ENCODE peak calls at places on chromosomes 16 and 17, in four cellular contexts. W is GM23248, C is psoas muscle, A is breast epithelium. N is an unnamed sample.
A peak's percentile ranks its signal among the peaks of the same experiment; 100 is the strongest.

GRCh38 chr16:50261707-50262235 is 4.6 kb upstream of the ADCY7 start:
- DNase-seq in W (peak; percentile 37), C (peak; percentile 52), A (no peak), N (no peak)

GRCh38 chr17:76527430-76528111 is 9.9 kb downstream of the CYGB start:
- DNase-seq in W (no peak), C (peak; percentile 85), A (no peak), N (peak; percentile 78)

GRCh38 chr17:28466521-28467048 is 6.9 kb upstream of the SLC13A2 start:
- DNase-seq in W (peak; percentile 15), C (no peak), A (no peak), N (no peak)

GRCh38 chr16:63890072-63890471 is 1231.8 kb downstream of the CDH11 start:
- DNase-seq in W (peak; percentile 30), C (no peak), A (no peak), N (no peak)

GRCh38 chr17:35460354-35460851 is 11.8 kb upstream of the SLFN13 start:
- DNase-seq in W (no peak), C (peak; percentile 55), A (peak; percentile 61), N (peak; percentile 4)

GRCh38 chr17:82892869-82893565 is 53.2 kb upstream of the ZNF750 start:
- DNase-seq in W (no peak), C (peak; percentile 60), A (no peak), N (no peak)

GRCh38 chr16:13939821-13940220 is 19.9 kb downstream of the ERCC4 start:
- DNase-seq in W (peak; percentile 33), C (no peak), A (no peak), N (no peak)

GRCh38 chr16:88883117-88883895 is 16.8 kb upstream of the PABPN1L start:
- DNase-seq in W (no peak), C (peak; percentile 84), A (no peak), N (no peak)

GRCh38 chr17:39113871-39114270 is 37.6 kb downstream of the PLXDC1 start:
- DNase-seq in W (no peak), C (no peak), A (no peak), N (no peak)

GRCh38 chr16:30609002-30609927 is 924 bp downstream of the ZNF689 start:
- DNase-seq in W (peak; percentile 64), C (peak; percentile 80), A (no peak), N (no peak)

GRCh38 chr16:88497561-88498420 is 44.7 kb downstream of the ZFPM1 start:
- DNase-seq in W (no peak), C (no peak), A (no peak), N (no peak)

GRCh38 chr17:44772308-44773024 is 13.7 kb downstream of the ADAM11 start:
- DNase-seq in W (no peak), C (no peak), A (no peak), N (no peak)

GRCh38 chr17:29560306-29560705 is 6.5 kb downstream of the ABHD15 start:
- DNase-seq in W (no peak), C (no peak), A (no peak), N (no peak)

GRCh38 chr17:2071024-2071385 is 16.1 kb downstream of the HIC1 start:
- DNase-seq in W (no peak), C (no peak), A (no peak), N (no peak)

GRCh38 chr17:63974594-63975192 is 2.0 kb upstream of the SCN4A start:
- DNase-seq in W (peak; percentile 89), C (peak; percentile 81), A (no peak), N (peak; percentile 41)

GRCh38 chr16:23950898-23951297 is 115.1 kb downstream of the PRKCB start:
- DNase-seq in W (no peak), C (no peak), A (no peak), N (no peak)

GRCh38 chr16:23949630-23950290 is 114.0 kb downstream of the PRKCB start:
- DNase-seq in W (no peak), C (no peak), A (no peak), N (no peak)

GRCh38 chr16:23952128-23953041 is 116.6 kb downstream of the PRKCB start:
- DNase-seq in W (no peak), C (no peak), A (no peak), N (peak; percentile 5)

GRCh38 chr16:23948949-23949392 is 113.2 kb downstream of the PRKCB start:
- DNase-seq in W (no peak), C (no peak), A (no peak), N (no peak)

GRCh38 chr16:23950291-23950894 is 114.6 kb downstream of the PRKCB start:
- DNase-seq in W (no peak), C (no peak), A (no peak), N (no peak)
- H3K36me3 ChIP-seq in W (no peaks in the 10 kb centered on the region), C (no peaks in the 10 kb centered on the region), A (no peaks in the 10 kb centered on the region), N (no peaks in the 10 kb centered on the region)

GRCh38 chr17:78697846-78698343 is 84.2 kb downstream of the CYTH1 start:
- DNase-seq in W (no peak), C (no peak), A (no peak), N (no peak)
- H3K36me3 ChIP-seq in W (peaks cover 8% of the 10 kb centered on the region), C (peaks cover 98% of the 10 kb centered on the region), A (no peaks in the 10 kb centered on the region), N (no peaks in the 10 kb centered on the region)

GRCh38 chr16:75021410-75021809 is 22.6 kb downstream of the ZNRF1 start:
- DNase-seq in W (no peak), C (no peak), A (no peak), N (no peak)

GRCh38 chr16:75024182-75024581 is 25.4 kb downstream of the ZNRF1 start:
- DNase-seq in W (no peak), C (no peak), A (no peak), N (no peak)

GRCh38 chr16:75024591-75024990 is 25.8 kb downstream of the ZNRF1 start:
- DNase-seq in W (no peak), C (no peak), A (no peak), N (no peak)

GRCh38 chr16:75023019-75023418 is 24.2 kb downstream of the ZNRF1 start:
- DNase-seq in W (peak; percentile 66), C (no peak), A (no peak), N (no peak)

DNA sequence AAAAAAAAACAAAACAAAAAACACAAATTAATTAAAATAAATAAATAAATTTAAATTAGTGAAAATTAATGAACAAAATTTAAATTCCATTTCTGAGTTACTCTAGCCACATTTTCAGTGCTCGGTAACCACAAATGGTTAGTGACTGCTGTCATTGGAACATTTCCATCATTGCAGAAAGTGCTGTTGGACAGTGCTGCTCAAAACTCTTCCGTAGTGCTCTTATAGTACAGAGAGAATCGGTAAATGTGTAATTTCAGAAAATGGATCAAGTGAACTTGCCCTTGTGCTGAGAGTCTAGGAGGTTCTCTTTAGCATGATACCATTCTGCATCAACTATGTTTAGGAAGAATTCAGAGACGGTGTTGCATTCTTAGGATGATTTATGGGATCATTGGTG is 23.7 kb downstream of the ZNRF1 start:
- DNase-seq in W (peak; percentile 34), C (no peak), A (no peak), N (no peak)
- H3K36me3 ChIP-seq in W (no peaks in the 10 kb centered on the region), C (no peaks in the 10 kb centered on the region), A (no peaks in the 10 kb centered on the region), N (no peaks in the 10 kb centered on the region)

GRCh38 chr16:3752984-3753383 is 35.7 kb upstream of the TRAP1 start:
- DNase-seq in W (no peak), C (peak; percentile 82), A (no peak), N (no peak)

GRCh38 chr16:3754304-3754703 is 37.0 kb upstream of the TRAP1 start:
- DNase-seq in W (peak; percentile 45), C (no peak), A (no peak), N (no peak)

GRCh38 chr16:3754772-3755171 is 37.4 kb upstream of the TRAP1 start:
- DNase-seq in W (no peak), C (no peak), A (no peak), N (no peak)

GRCh38 chr16:3755249-3755648 is 37.9 kb upstream of the TRAP1 start:
- DNase-seq in W (no peak), C (no peak), A (no peak), N (no peak)

DNA sequence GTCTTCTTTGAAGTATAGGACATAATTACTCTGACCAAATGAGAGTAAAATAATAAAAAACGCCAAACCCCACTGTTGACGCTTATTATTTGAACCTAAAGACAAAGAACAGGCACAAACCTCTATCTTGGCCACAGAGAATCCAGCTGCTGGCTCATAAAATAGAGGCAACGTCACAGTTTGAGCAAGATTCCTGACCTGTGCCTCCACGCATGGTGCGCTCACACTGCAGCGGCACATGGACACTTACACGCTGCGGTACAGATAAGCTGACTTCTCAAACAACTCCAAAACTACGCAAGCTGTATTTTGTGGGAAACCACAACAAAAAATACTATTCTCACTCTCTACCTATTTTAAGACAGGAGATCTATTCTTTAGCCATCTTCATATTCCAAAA is 38.8 kb upstream of the TRAP1 start:
- DNase-seq in W (no peak), C (no peak), A (no peak), N (no peak)
- H3K36me3 ChIP-seq in W (peaks cover 31% of the 10 kb centered on the region), C (peaks cover 77% of the 10 kb centered on the region), A (peaks cover 13% of the 10 kb centered on the region), N (peaks cover 1% of the 10 kb centered on the region)